ENCODE peak calls at places on chromosomes 16 and 17, in seven cellular contexts. U, G, I, V, T, N and L are unnamed samples.

GRCh38 chr16:70466812-70467090 is 12.4 kb downstream of the FCSK start:
- DNase-seq in N (no peak), G (no peak), U (no peak), V (no peak), I (no peak), T (no peak), L (no peak)

GRCh38 chr17:45973099-45973838 is 25.8 kb upstream of the STH start:
- DNase-seq in U (no peak), T (no peak), I (no peak), V (no peak), N (peak), G (no peak), L (no peak)

GRCh38 chr16:2598133-2598641 is 60.4 kb downstream of the PDPK1 start:
- DNase-seq in V (no peak), I (no peak), U (no peak), N (no peak), G (no peak), T (no peak), L (no peak)

GRCh38 chr16:20865420-20866126 is 34.6 kb downstream of the DCUN1D3 start:
- DNase-seq in N (no peak), I (peak), T (no peak), U (peak), G (no peak), V (peak), L (peak)

GRCh38 chr16:75433732-75434413 is 570 bp upstream of the CFDP1 start:
- DNase-seq in I (peak), V (peak), U (peak), N (peak), G (peak), T (no peak), L (peak)

GRCh38 chr17:68011199-68011665 is 15.0 kb upstream of the C17orf58 start:
- DNase-seq in I (peak), V (no peak), G (no peak), T (no peak), N (peak), U (peak), L (no peak)

GRCh38 chr17:6394055-6394454 is 40.9 kb downstream of the AIPL1 start:
- DNase-seq in U (no peak), V (no peak), G (no peak), N (no peak), T (no peak), I (no peak), L (no peak)

GRCh38 chr16:17372383-17372782 is 98.4 kb downstream of the XYLT1 start:
- DNase-seq in V (no peak), I (no peak), N (no peak), T (no peak), U (no peak), G (no peak), L (peak)

GRCh38 chr17:80951121-80952090 is 40.2 kb upstream of the CHMP6 start:
- DNase-seq in N (no peak), I (no peak), V (no peak), G (no peak), T (no peak), U (no peak), L (no peak)

GRCh38 chr16:1707193-1707790 is 1.3 kb downstream of the MAPK8IP3 start:
- DNase-seq in V (no peak), N (peak), T (no peak), G (no peak), I (peak), U (peak), L (peak)

GRCh38 chr16:889586-889985 is 81.2 kb downstream of the LMF1 start:
- DNase-seq in I (no peak), V (no peak), N (no peak), G (no peak), U (no peak), T (no peak), L (no peak)

GRCh38 chr16:79991918-79992317 is 391.4 kb upstream of the MAF start:
- DNase-seq in N (no peak), T (no peak), I (no peak), U (no peak), V (no peak), G (no peak), L (no peak)

GRCh38 chr16:28491080-28491969 is 549 bp downstream of the CLN3 start:
- DNase-seq in V (no peak), N (peak), T (no peak), U (peak), I (peak), G (no peak), L (peak)
- TF ChIP-seq CTCF in V (peak), N (no peak), T (no peak), U (no peak), I (peak), G (peak), L (peak)

GRCh38 chr16:67561824-67562525 is 351 bp upstream of the CTCF start:
- DNase-seq in G (peak), U (peak), V (peak), T (peak), N (peak), I (peak), L (peak)
- TF ChIP-seq CTCF in G (no peak), U (no peak), V (no peak), T (no peak), N (no peak), I (no peak), L (no peak)

GRCh38 chr16:12620150-12620549 is 183.5 kb downstream of the CPPED1 start:
- DNase-seq in G (no peak), I (no peak), T (no peak), V (no peak), U (no peak), N (no peak), L (no peak)
- TF ChIP-seq CTCF in G (no peak), I (no peak), T (no peak), V (no peak), U (peak), N (no peak), L (no peak)

DNA sequence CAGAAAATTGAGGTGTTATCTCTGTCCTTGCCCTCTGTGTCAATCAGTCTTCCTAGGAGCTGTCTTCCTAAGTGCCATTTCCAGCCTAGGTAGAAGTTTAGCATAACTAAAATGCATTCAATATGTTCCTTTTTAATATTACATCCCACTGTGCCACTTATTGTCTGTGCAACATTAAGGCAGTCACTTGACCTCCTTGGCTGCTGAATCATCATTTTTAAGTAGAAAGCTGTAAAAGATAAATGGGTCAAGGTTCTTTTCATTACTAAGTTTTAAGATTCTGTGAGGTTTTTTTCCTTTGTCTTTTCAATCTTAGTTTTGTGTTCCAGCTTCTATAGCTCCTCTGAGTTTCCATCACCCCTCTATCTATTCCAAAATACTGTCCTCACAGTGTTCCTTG is 371.9 kb upstream of the SOX9 start:
- DNase-seq in G (no peak), N (no peak), U (no peak), T (no peak), V (no peak), I (no peak), L (no peak)
- TF ChIP-seq CTCF in G (no peak), N (no peak), U (no peak), T (no peak), V (no peak), I (no peak), L (no peak)

GRCh38 chr17:48068491-48068961 is 20.4 kb downstream of the NFE2L1 start:
- DNase-seq in G (no peak), N (no peak), V (peak), I (peak), T (no peak), U (no peak), L (peak)
- TF ChIP-seq CTCF in G (peak), N (no peak), V (peak), I (peak), T (no peak), U (no peak), L (peak)

DNA sequence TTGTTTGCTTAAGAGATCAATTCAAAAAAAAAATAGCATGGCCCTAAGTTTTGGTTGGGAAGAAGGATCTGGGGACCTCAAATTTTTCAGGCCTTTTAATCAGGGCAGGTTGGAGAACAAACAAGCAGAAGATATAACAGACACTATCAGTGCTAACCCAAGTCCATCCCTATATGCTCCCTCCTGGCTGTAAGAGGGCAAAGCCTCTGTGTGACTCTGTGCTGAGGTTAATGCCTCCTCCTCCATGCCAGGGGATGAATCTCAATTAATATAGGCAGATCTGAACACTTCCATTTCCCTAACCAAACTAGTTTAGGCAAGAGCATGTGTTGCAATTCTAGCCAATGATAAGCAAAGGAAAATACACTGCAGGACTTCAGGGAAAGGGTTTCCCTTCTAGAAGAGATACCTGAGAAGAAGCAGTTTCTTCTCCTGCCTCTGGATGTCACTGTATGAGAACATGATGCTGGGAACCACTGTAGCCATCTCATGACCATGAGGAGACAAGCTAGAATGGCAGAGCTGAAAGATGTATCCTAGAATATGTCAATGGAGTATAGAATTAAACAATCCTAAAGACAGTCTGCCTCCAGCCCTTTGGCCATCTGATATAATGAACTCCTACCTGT is 76.0 kb downstream of the CHD9NB start:
- DNase-seq in N (no peak), V (no peak), U (peak), G (no peak), I (peak), T (no peak), L (peak)
- TF ChIP-seq CTCF in N (no peak), V (peak), U (peak), G (peak), I (peak), T (no peak), L (peak)

DNA sequence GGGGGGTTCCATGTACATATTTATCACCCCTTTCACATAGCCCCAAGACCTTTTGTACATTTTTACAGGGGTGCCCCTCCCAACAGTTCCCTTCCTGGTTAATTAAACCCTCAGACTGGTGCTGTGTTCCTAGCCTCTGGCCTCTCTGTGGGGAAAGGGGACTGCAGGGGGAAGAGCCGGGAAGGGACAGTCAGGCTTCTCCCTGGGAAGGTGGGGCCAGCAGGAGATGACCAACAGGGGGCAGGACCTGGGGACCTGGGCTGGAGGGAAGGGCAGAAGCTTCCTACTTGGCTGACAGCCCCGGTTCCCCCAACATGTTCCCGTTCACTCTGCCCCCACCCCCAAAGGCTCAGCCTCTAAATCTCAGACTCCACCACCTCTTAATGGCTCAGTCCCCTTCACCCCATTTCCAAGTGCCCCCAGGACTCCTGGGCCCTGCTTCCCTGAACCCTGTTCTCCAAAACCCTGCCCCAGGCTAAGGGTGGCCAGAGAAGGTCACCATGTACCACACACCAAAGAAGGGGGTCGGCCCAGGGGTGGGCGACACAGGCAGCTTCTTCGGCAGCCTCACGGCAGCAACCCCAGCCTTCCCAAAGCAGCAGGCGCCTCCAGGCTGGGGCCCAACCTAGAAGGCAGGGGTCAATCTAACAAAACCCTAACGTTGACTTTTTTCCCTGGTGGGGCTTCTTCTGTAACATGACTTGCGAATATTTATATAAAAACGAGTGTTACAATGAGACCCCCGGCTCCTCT is 12.0 kb downstream of the FBRS start:
- DNase-seq in V (no peak), U (no peak), I (no peak), T (no peak), N (no peak), G (no peak), L (no peak)
- TF ChIP-seq CTCF in V (no peak), U (peak), I (no peak), T (no peak), N (no peak), G (no peak), L (no peak)